ENCODE peak calls at places on chromosomes 7 and 10, in five cellular contexts. One of them, this sample, is unnamed.

GRCh38 chr7:142391191-142391992 is 133.5 kb upstream of the PRSS58 start:
- DNase-seq in foreskin fibroblast: no peak
- DNase-seq in AG04450: no peak
- DNase-seq in cardiac fibroblast: peak; percentile 8
- DNase-seq in nephron progenitor cell: peak; percentile 70
- DNase-seq in this sample: no peak

GRCh38 chr10:3741688-3742461 is 43.1 kb downstream of the KLF6 start:
- DNase-seq in nephron progenitor cell: no peak
- DNase-seq in foreskin fibroblast: no peak
- DNase-seq in AG04450: no peak
- DNase-seq in cardiac fibroblast: no peak
- DNase-seq in this sample: no peak

GRCh38 chr10:33291053-33291592 is 43.3 kb downstream of the NRP1 start:
- DNase-seq in AG04450: peak; percentile 43
- DNase-seq in foreskin fibroblast: peak; percentile 84
- DNase-seq in nephron progenitor cell: no peak
- DNase-seq in cardiac fibroblast: peak; percentile 78
- DNase-seq in this sample: peak; percentile 96

GRCh38 chr7:148712610-148713330 is 14.1 kb downstream of the CUL1 start:
- DNase-seq in AG04450: no peak
- DNase-seq in cardiac fibroblast: no peak
- DNase-seq in foreskin fibroblast: no peak
- DNase-seq in nephron progenitor cell: no peak
- DNase-seq in this sample: no peak

GRCh38 chr10:16527452-16527851 is 5.8 kb upstream of the C1QL3 start:
- DNase-seq in AG04450: no peak
- DNase-seq in cardiac fibroblast: no peak
- DNase-seq in nephron progenitor cell: no peak
- DNase-seq in foreskin fibroblast: no peak
- DNase-seq in this sample: no peak

GRCh38 chr10:28327494-28327886 is 24.6 kb upstream of the MPP7 start:
- DNase-seq in cardiac fibroblast: peak; percentile 80
- DNase-seq in nephron progenitor cell: no peak
- DNase-seq in AG04450: no peak
- DNase-seq in foreskin fibroblast: peak; percentile 46
- DNase-seq in this sample: peak; percentile 46

GRCh38 chr7:30888783-30889182 is 22.9 kb upstream of the AQP1 start:
- DNase-seq in cardiac fibroblast: peak; percentile 80
- DNase-seq in nephron progenitor cell: no peak
- DNase-seq in foreskin fibroblast: peak; percentile 95
- DNase-seq in AG04450: peak; percentile 66
- DNase-seq in this sample: peak; percentile 83

GRCh38 chr7:116403265-116403664 is 96.3 kb upstream of the CAV2 start:
- DNase-seq in cardiac fibroblast: peak; percentile 38
- DNase-seq in foreskin fibroblast: peak; percentile 85
- DNase-seq in nephron progenitor cell: no peak
- DNase-seq in AG04450: no peak
- DNase-seq in this sample: peak; percentile 14

GRCh38 chr10:100186253-100186780 is 488 bp upstream of the ERLIN1 start:
- DNase-seq in AG04450: no peak
- DNase-seq in nephron progenitor cell: peak; percentile 36
- DNase-seq in foreskin fibroblast: peak; percentile 73
- DNase-seq in cardiac fibroblast: peak; percentile 75
- DNase-seq in this sample: no peak

GRCh38 chr10:6036861-6037321 is 25.3 kb downstream of the IL2RA start:
- DNase-seq in cardiac fibroblast: no peak
- DNase-seq in AG04450: no peak
- DNase-seq in foreskin fibroblast: no peak
- DNase-seq in nephron progenitor cell: no peak
- DNase-seq in this sample: no peak

GRCh38 chr7:158023563-158024350 is 563.9 kb downstream of the PTPRN2 start:
- DNase-seq in foreskin fibroblast: no peak
- DNase-seq in nephron progenitor cell: no peak
- DNase-seq in AG04450: no peak
- DNase-seq in cardiac fibroblast: no peak
- DNase-seq in this sample: no peak

GRCh38 chr7:151140826-151141225 is 26.7 kb downstream of the GBX1 start:
- DNase-seq in foreskin fibroblast: no peak
- DNase-seq in nephron progenitor cell: no peak
- DNase-seq in cardiac fibroblast: no peak
- DNase-seq in AG04450: no peak
- DNase-seq in this sample: no peak

GRCh38 chr7:78794101-78794500 is 659.4 kb downstream of the MAGI2 start:
- DNase-seq in nephron progenitor cell: no peak
- DNase-seq in cardiac fibroblast: no peak
- DNase-seq in foreskin fibroblast: no peak
- DNase-seq in AG04450: peak; percentile 34
- DNase-seq in this sample: peak; percentile 82

GRCh38 chr10:80458638-80459037 is 4.5 kb downstream of the TSPAN14 start:
- DNase-seq in foreskin fibroblast: peak; percentile 49
- DNase-seq in AG04450: no peak
- DNase-seq in cardiac fibroblast: no peak
- DNase-seq in nephron progenitor cell: no peak
- DNase-seq in this sample: no peak

GRCh38 chr10:131116216-131117005 is 195.1 kb downstream of the TCERG1L start:
- DNase-seq in nephron progenitor cell: no peak
- DNase-seq in cardiac fibroblast: no peak
- DNase-seq in foreskin fibroblast: no peak
- DNase-seq in AG04450: no peak
- DNase-seq in this sample: no peak

GRCh38 chr7:27209933-27210440 is 10.1 kb upstream of the HOXA13 start:
- DNase-seq in foreskin fibroblast: no peak
- DNase-seq in AG04450: no peak
- DNase-seq in nephron progenitor cell: no peak
- DNase-seq in cardiac fibroblast: no peak
- DNase-seq in this sample: no peak

GRCh38 chr10:33353853-33354252 is 19.4 kb upstream of the NRP1 start:
- DNase-seq in cardiac fibroblast: no peak
- DNase-seq in AG04450: no peak
- DNase-seq in nephron progenitor cell: no peak
- DNase-seq in foreskin fibroblast: no peak
- DNase-seq in this sample: no peak

GRCh38 chr10:48599830-48600134 is 5.1 kb downstream of the ARHGAP22 start:
- DNase-seq in nephron progenitor cell: no peak
- DNase-seq in cardiac fibroblast: peak; percentile 40
- DNase-seq in AG04450: no peak
- DNase-seq in foreskin fibroblast: peak; percentile 58
- DNase-seq in this sample: no peak

GRCh38 chr7:70619659-70620058 is 512.3 kb upstream of the GALNT17 start:
- DNase-seq in cardiac fibroblast: no peak
- DNase-seq in AG04450: no peak
- DNase-seq in nephron progenitor cell: no peak
- DNase-seq in foreskin fibroblast: no peak
- DNase-seq in this sample: no peak

GRCh38 chr7:138768251-138768650 is 29.5 kb upstream of the TMEM213 start:
- DNase-seq in nephron progenitor cell: no peak
- DNase-seq in cardiac fibroblast: no peak
- DNase-seq in AG04450: no peak
- DNase-seq in foreskin fibroblast: no peak
- DNase-seq in this sample: no peak

GRCh38 chr10:34171957-34172527 is 643.1 kb downstream of the PARD3 start:
- DNase-seq in cardiac fibroblast: peak; percentile 25
- DNase-seq in foreskin fibroblast: peak; percentile 87
- DNase-seq in nephron progenitor cell: no peak
- DNase-seq in AG04450: peak; percentile 32
- DNase-seq in this sample: peak; percentile 60

GRCh38 chr10:110067960-110068770 is 60.4 kb downstream of the ADD3 start:
- DNase-seq in AG04450: no peak
- DNase-seq in cardiac fibroblast: no peak
- DNase-seq in foreskin fibroblast: peak; percentile 60
- DNase-seq in nephron progenitor cell: no peak
- DNase-seq in this sample: no peak

GRCh38 chr7:87941138-87941537 is 7.1 kb downstream of the ADAM22 start:
- DNase-seq in cardiac fibroblast: no peak
- DNase-seq in nephron progenitor cell: no peak
- DNase-seq in AG04450: no peak
- DNase-seq in foreskin fibroblast: no peak
- DNase-seq in this sample: no peak

GRCh38 chr10:44848211-44848610 is 62.9 kb upstream of the TMEM72 start:
- DNase-seq in nephron progenitor cell: no peak
- DNase-seq in AG04450: no peak
- DNase-seq in cardiac fibroblast: no peak
- DNase-seq in foreskin fibroblast: no peak
- DNase-seq in this sample: no peak

GRCh38 chr7:42020067-42020466 is 216.9 kb downstream of the GLI3 start:
- DNase-seq in AG04450: no peak
- DNase-seq in cardiac fibroblast: no peak
- DNase-seq in nephron progenitor cell: no peak
- DNase-seq in foreskin fibroblast: peak; percentile 44
- DNase-seq in this sample: no peak

GRCh38 chr7:12518920-12519681 is 51.4 kb upstream of the SCIN start:
- DNase-seq in nephron progenitor cell: peak; percentile 28
- DNase-seq in foreskin fibroblast: peak; percentile 22
- DNase-seq in AG04450: no peak
- DNase-seq in cardiac fibroblast: peak; percentile 21
- DNase-seq in this sample: peak; percentile 12

GRCh38 chr10:23723796-23724195 is 284.9 kb downstream of the OTUD1 start:
- DNase-seq in foreskin fibroblast: no peak
- DNase-seq in cardiac fibroblast: no peak
- DNase-seq in nephron progenitor cell: no peak
- DNase-seq in AG04450: no peak
- DNase-seq in this sample: no peak

GRCh38 chr10:48796846-48797245 is 112.2 kb downstream of the WDFY4 start:
- DNase-seq in nephron progenitor cell: no peak
- DNase-seq in AG04450: no peak
- DNase-seq in cardiac fibroblast: no peak
- DNase-seq in foreskin fibroblast: no peak
- DNase-seq in this sample: no peak

GRCh38 chr7:7869036-7869435 is 99.6 kb upstream of the GLCCI1 start:
- DNase-seq in cardiac fibroblast: no peak
- DNase-seq in foreskin fibroblast: no peak
- DNase-seq in AG04450: no peak
- DNase-seq in nephron progenitor cell: no peak
- DNase-seq in this sample: no peak

GRCh38 chr10:80429521-80429966 is 21.2 kb downstream of the PRXL2A start:
- DNase-seq in AG04450: no peak
- DNase-seq in nephron progenitor cell: no peak
- DNase-seq in cardiac fibroblast: peak; percentile 18
- DNase-seq in foreskin fibroblast: peak; percentile 47
- DNase-seq in this sample: peak; percentile 11

GRCh38 chr10:62708569-62708968 is 96.0 kb upstream of the ADO start:
- DNase-seq in foreskin fibroblast: no peak
- DNase-seq in nephron progenitor cell: no peak
- DNase-seq in AG04450: no peak
- DNase-seq in cardiac fibroblast: no peak
- DNase-seq in this sample: no peak

GRCh38 chr7:102860351-102860811 is 52.4 kb upstream of the LRRC17 start:
- DNase-seq in nephron progenitor cell: no peak
- DNase-seq in AG04450: peak; percentile 93
- DNase-seq in foreskin fibroblast: peak; percentile 94
- DNase-seq in cardiac fibroblast: peak; percentile 90
- DNase-seq in this sample: peak; percentile 80

GRCh38 chr7:55349126-55349525 is 16.0 kb upstream of the LANCL2 start:
- DNase-seq in nephron progenitor cell: no peak
- DNase-seq in AG04450: no peak
- DNase-seq in cardiac fibroblast: no peak
- DNase-seq in foreskin fibroblast: no peak
- DNase-seq in this sample: no peak

GRCh38 chr7:138630059-138630610 is 71.0 kb downstream of the SVOPL start:
- DNase-seq in nephron progenitor cell: no peak
- DNase-seq in foreskin fibroblast: no peak
- DNase-seq in AG04450: no peak
- DNase-seq in cardiac fibroblast: no peak
- DNase-seq in this sample: no peak

GRCh38 chr7:44294325-44295069 is 30.9 kb downstream of the CAMK2B start:
- DNase-seq in foreskin fibroblast: no peak
- DNase-seq in AG04450: no peak
- DNase-seq in nephron progenitor cell: peak; percentile 1
- DNase-seq in cardiac fibroblast: no peak
- DNase-seq in this sample: no peak

DNA sequence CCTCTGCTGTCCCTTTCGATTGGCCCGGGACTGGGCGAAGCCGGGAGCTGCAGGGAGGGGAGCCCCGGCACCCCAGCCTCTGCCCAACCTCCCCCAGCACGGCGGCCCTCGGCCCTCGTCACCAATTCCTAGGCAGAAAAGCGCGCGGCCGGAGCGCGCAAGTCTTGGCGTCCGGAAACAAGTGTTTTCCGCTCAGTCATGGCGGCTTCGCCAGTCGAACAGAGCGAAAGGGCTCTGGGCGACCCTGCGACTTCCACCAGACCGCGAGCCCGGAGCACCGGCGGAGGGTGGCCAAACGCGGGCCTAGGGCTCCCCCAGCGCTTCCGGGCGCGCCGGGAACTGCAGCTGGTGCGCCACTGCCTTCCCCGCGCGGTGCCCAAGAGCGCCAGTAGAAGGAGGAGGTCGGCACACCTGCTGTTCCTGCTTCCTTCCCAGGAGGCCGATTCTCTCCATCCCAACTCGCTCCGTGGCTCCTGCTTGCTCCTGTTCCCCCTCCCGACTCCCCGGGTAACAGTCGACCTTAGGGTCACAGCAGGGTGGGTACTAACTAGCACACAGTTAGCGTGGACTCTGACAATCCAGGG is 729.9 kb downstream of the ZWINT start:
- DNase-seq in nephron progenitor cell: peak; percentile 88
- DNase-seq in AG04450: no peak
- DNase-seq in cardiac fibroblast: peak; percentile 18
- DNase-seq in foreskin fibroblast: peak; percentile 1
- DNase-seq in this sample: no peak
- TF ChIP-seq CTCF in nephron progenitor cell: peak; percentile 88
- TF ChIP-seq CTCF in AG04450: peak; percentile 18
- TF ChIP-seq CTCF in cardiac fibroblast: peak; percentile 36
- TF ChIP-seq CTCF in foreskin fibroblast: peak; percentile 27
- TF ChIP-seq CTCF in this sample: no peak

DNA sequence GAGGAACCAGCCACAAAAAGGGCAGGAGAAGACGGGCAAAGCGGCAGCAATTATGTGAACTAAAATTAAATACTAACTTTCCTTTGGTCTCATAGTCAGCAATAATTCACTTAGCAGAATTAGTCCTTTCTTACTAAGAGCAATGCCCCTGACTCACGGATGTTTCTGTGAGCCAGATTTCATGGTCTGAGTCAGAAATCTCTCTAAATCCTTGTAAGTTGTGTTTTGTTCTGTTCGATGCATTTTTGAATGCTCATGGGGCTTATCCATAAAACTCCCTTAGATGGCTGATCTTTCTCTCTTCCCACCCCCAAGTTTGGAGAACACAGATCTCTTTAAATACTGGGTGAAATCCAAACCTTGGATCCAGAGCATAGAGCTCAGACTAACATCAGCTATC is 120.2 kb upstream of the RAB11FIP2 start:
- DNase-seq in AG04450: no peak
- DNase-seq in cardiac fibroblast: no peak
- DNase-seq in foreskin fibroblast: peak; percentile 43
- DNase-seq in nephron progenitor cell: no peak
- DNase-seq in this sample: no peak
- TF ChIP-seq CTCF in AG04450: no peak
- TF ChIP-seq CTCF in cardiac fibroblast: no peak
- TF ChIP-seq CTCF in foreskin fibroblast: no peak
- TF ChIP-seq CTCF in nephron progenitor cell: no peak
- TF ChIP-seq CTCF in this sample: no peak

GRCh38 chr10:7070950-7071349 is 339.9 kb downstream of the SFMBT2 start:
- DNase-seq in cardiac fibroblast: no peak
- DNase-seq in foreskin fibroblast: no peak
- DNase-seq in nephron progenitor cell: no peak
- DNase-seq in AG04450: no peak
- DNase-seq in this sample: no peak
- TF ChIP-seq CTCF in cardiac fibroblast: no peak
- TF ChIP-seq CTCF in foreskin fibroblast: no peak
- TF ChIP-seq CTCF in nephron progenitor cell: no peak
- TF ChIP-seq CTCF in AG04450: no peak
- TF ChIP-seq CTCF in this sample: no peak

GRCh38 chr7:100049441-100050291 is at the start of gene ZSCAN21:
- DNase-seq in cardiac fibroblast: peak; percentile 84
- DNase-seq in nephron progenitor cell: peak; percentile 88
- DNase-seq in AG04450: peak; percentile 62
- DNase-seq in foreskin fibroblast: peak; percentile 94
- DNase-seq in this sample: peak; percentile 71
- TF ChIP-seq CTCF in cardiac fibroblast: no peak
- TF ChIP-seq CTCF in nephron progenitor cell: no peak
- TF ChIP-seq CTCF in AG04450: peak; percentile 32
- TF ChIP-seq CTCF in foreskin fibroblast: no peak
- TF ChIP-seq CTCF in this sample: peak; percentile 54

This sample was measured in HFFc6.